ENCODE peak calls at places on chromosome 22, in five cellular contexts. E is A549, S is WTC11, P is GM12878, K is K562. A is an unnamed sample.

GRCh38 chr22:23745780-23746179 is 5.1 kb downstream of the ZNF70 start:
- DNase-seq in E (no peak), S (no peak), P (no peak), K (no peak), A (no peak)

GRCh38 chr22:28983190-28983589 is 78.4 kb downstream of the C22orf31 start:
- DNase-seq in E (no peak), S (no peak), P (no peak), K (no peak), A (no peak)

GRCh38 chr22:24506802-24507438 is 11.8 kb downstream of the UPB1 start:
- DNase-seq in E (peak; percentile 24), S (no peak), P (no peak), K (no peak), A (peak; percentile 75)

GRCh38 chr22:47029244-47030001 is 267.0 kb downstream of the TBC1D22A start:
- DNase-seq in E (no peak), S (no peak), P (no peak), K (no peak), A (no peak)

GRCh38 chr22:40324468-40325305 is 21.6 kb upstream of the ADSL start:
- DNase-seq in E (no peak), S (no peak), P (no peak), K (no peak), A (no peak)

GRCh38 chr22:41417622-41418390 is 28.8 kb downstream of the TOB2 start:
- DNase-seq in E (no peak), S (no peak), P (no peak), K (no peak), A (no peak)

GRCh38 chr22:31097941-31098632 is 9.3 kb downstream of the SELENOM start:
- DNase-seq in E (no peak), S (no peak), P (no peak), K (no peak), A (no peak)

GRCh38 chr22:29346659-29347058 is 31.2 kb upstream of the RASL10A start:
- DNase-seq in E (no peak), S (no peak), P (no peak), K (no peak), A (no peak)

GRCh38 chr22:23383491-23384450 is 196.3 kb downstream of the IGLL1 start:
- DNase-seq in E (no peak), S (peak; percentile 63), P (no peak), K (no peak), A (no peak)

GRCh38 chr22:45804986-45805325 is 133.3 kb downstream of the ATXN10 start:
- DNase-seq in E (peak; percentile 55), S (no peak), P (no peak), K (no peak), A (peak; percentile 4)

DNA sequence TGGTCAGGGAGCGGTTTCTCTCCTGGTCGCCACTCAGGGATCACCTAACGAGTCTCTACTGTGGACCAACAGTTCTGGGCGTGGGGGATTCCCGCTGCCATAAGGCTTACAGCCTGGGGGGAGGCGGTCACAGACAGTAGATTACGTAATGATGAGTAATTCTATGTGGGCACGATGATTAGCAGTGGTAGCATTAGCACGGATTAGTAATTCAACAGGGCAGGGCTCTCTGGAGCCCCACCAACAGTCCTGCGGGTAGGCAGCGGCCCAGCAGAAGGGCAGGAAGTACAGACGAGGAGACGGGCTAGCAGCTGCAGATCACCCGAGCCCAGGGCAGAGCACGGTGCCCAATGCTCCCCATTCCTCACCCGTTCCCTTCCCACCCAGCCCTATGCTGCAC is 3.6 kb downstream of the SHISAL1 start:
- DNase-seq in E (peak; percentile 41), S (no peak), P (no peak), K (no peak), A (no peak)
- TF ChIP-seq ESRRA in E (no peak), S (no peak), P (no peak), K (no peak), A (no peak)

GRCh38 chr22:26746311-26746710 is 88.9 kb downstream of the MIAT start:
- DNase-seq in E (no peak), S (no peak), P (no peak), K (no peak), A (no peak)

GRCh38 chr22:26744892-26745808 is 87.8 kb downstream of the MIAT start:
- DNase-seq in E (no peak), S (no peak), P (no peak), K (no peak), A (no peak)

GRCh38 chr22:26753125-26753862 is 95.9 kb downstream of the MIAT start:
- DNase-seq in E (no peak), S (no peak), P (no peak), K (no peak), A (no peak)

GRCh38 chr22:26751217-26751616 is 93.8 kb downstream of the MIAT start:
- DNase-seq in E (peak; percentile 36), S (peak; percentile 79), P (no peak), K (peak; percentile 7), A (no peak)

DNA sequence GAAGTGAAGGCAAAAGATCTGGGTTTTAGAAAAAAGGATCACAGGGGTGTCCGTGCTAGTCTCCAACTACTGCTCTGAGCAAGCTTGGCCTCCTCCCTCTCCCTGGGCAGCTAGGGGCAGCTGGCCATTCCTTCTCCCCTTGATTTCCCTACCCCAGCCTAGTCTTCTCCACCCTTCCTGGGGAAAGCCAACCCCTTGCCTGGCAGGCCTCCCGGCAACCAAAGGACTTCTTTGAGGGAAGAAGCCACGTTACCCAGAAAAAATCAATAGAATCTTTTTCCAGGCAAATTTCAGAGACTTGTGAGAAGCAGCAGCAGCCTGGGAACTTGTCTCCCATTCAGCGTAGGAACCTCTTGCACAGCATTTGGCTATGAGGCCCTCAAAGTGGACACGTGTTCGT is 91.5 kb downstream of the MIAT start:
- DNase-seq in E (no peak), S (no peak), P (no peak), K (no peak), A (no peak)
- TF ChIP-seq ESRRA in E (no peak), S (no peak), P (no peak), K (no peak), A (no peak)

DNA sequence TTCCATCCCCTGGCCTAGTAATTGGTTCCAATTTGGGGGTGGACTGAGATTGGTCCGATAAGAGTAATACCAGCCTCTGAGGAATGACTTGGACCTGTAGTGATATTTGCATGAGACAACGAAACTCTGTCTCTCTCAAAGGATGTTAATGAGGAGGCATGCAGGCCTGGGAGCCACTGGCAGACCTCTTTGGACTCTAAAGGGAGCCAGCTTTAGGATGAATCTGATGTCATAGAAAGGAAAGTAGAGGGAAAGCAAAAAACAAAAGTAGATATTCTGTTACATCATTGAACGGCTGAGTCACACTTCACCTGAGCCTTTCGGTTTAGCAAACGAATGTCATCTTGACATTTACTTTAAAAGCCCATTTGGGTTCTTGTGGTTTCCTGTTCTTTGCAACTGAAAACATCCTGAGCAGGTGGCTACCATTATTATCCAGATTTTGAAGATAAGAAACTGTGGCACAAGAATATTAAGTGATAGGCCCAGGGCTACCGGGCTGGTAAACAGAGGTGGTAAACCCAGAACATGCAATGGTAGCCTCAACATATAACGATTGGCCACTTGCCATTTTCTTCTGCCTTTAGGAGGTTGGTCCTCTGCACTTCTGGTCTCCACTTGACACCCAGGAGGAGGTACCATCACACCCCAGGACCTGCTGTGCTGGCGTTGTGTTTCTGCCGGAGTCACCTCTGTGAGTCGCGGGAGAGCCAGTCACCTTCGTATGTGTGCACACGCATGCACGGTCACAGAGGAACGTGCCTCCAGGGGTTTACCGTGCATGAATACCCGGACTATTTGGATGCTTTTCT is 42.7 kb downstream of the RTL6 start:
- DNase-seq in E (no peak), S (no peak), P (no peak), K (no peak), A (no peak)
- TF ChIP-seq ESRRA in E (no peak), S (no peak), P (no peak), K (no peak), A (no peak)

GRCh38 chr22:49212002-49212401 is 615.7 kb downstream of the BRD1 start:
- DNase-seq in E (no peak), S (peak; percentile 2), P (no peak), K (no peak), A (no peak)
- TF ChIP-seq ESRRA in E (no peak), S (no peak), P (no peak), K (no peak), A (no peak)

GRCh38 chr22:42714768-42715430 is 5.8 kb downstream of the A4GALT start:
- DNase-seq in E (no peak), S (no peak), P (no peak), K (no peak), A (no peak)
- TF ChIP-seq ESRRA in E (no peak), S (no peak), P (no peak), K (no peak), A (no peak)

A was measured in HepG2.